ENCODE peak calls at places on chromosome 6, in eight cellular contexts. B is breast epithelium, T is Peyer's patch, R is neural progenitor cell, J is right cardiac atrium, Y is endodermal cell, H is pancreas, M is left ventricle myocardium inferior. O is an unnamed sample. For H3K4me1, the result is how much of the 10 kb centered on the place peaks cover.

GRCh38 chr6:142945071-142945445 is at the start of gene HIVEP2:
- DNase-seq in B (peak), T (peak), R (peak), J (peak), Y (peak), H (peak), M (peak), O (peak)

GRCh38 chr6:110946498-110946897 is 12.0 kb upstream of the GTF3C6 start:
- DNase-seq in B (no peak), T (no peak), R (no peak), J (no peak), Y (no peak), H (no peak), M (no peak), O (no peak)

GRCh38 chr6:144768676-144769599 is 483.8 kb downstream of the UTRN start:
- DNase-seq in B (no peak), T (no peak), R (no peak), J (no peak), Y (no peak), H (peak), M (no peak), O (no peak)

GRCh38 chr6:155418017-155418749 is 37.5 kb downstream of the NOX3 start:
- DNase-seq in B (no peak), T (peak), R (peak), J (no peak), Y (no peak), H (no peak), M (no peak), O (peak)

GRCh38 chr6:86276056-86276455 is 633.4 kb upstream of the SYNCRIP start:
- DNase-seq in B (no peak), T (no peak), R (no peak), J (no peak), Y (no peak), H (no peak), M (no peak), O (no peak)

GRCh38 chr6:31083742-31084354 is 28.5 kb downstream of the C6orf15 start:
- DNase-seq in B (no peak), T (peak), R (peak), J (peak), Y (peak), H (peak), M (no peak), O (peak)

GRCh38 chr6:144027927-144028587 is 20.0 kb upstream of the PLAGL1 start:
- DNase-seq in B (no peak), T (no peak), R (no peak), J (no peak), Y (no peak), H (no peak), M (no peak), O (no peak)

GRCh38 chr6:144646066-144646800 is 361.1 kb downstream of the UTRN start:
- DNase-seq in B (no peak), T (no peak), R (no peak), J (no peak), Y (no peak), H (no peak), M (no peak), O (no peak)

GRCh38 chr6:157535354-157536217 is 154.6 kb downstream of the ZDHHC14 start:
- DNase-seq in B (no peak), T (no peak), R (no peak), J (no peak), Y (no peak), H (no peak), M (no peak), O (peak)

GRCh38 chr6:131950767-131951575 is at the start of gene CCN2:
- DNase-seq in B (peak), T (peak), R (peak), J (peak), Y (peak), H (peak), M (peak), O (peak)

GRCh38 chr6:157989541-157990289 is 8.1 kb downstream of the SYNJ2 start:
- DNase-seq in B (peak), T (peak), R (no peak), J (peak), Y (peak), H (peak), M (peak), O (no peak)

GRCh38 chr6:27138398-27138797 is 109.1 kb upstream of the PRSS16 start:
- DNase-seq in B (no peak), T (no peak), R (no peak), J (no peak), Y (no peak), H (no peak), M (no peak), O (no peak)

GRCh38 chr6:75563032-75563431 is 38.6 kb upstream of the SENP6 start:
- DNase-seq in B (no peak), T (peak), R (peak), J (no peak), Y (peak), H (no peak), M (no peak), O (no peak)

GRCh38 chr6:382883-383420 is 8.6 kb upstream of the IRF4 start:
- DNase-seq in B (no peak), T (peak), R (no peak), J (no peak), Y (no peak), H (no peak), M (no peak), O (no peak)

GRCh38 chr6:144477396-144477795 is 192.3 kb downstream of the UTRN start:
- DNase-seq in B (no peak), T (no peak), R (no peak), J (no peak), Y (no peak), H (no peak), M (no peak), O (no peak)

GRCh38 chr6:154228521-154228905 is 128.1 kb downstream of the IPCEF1 start:
- DNase-seq in B (no peak), T (no peak), R (no peak), J (no peak), Y (no peak), H (no peak), M (no peak), O (no peak)

GRCh38 chr6:39137235-39137634 is 22.2 kb upstream of the SAYSD1 start:
- DNase-seq in B (no peak), T (peak), R (peak), J (no peak), Y (peak), H (peak), M (no peak), O (no peak)

GRCh38 chr6:1418471-1419191 is 29.3 kb downstream of the FOXF2 start:
- DNase-seq in B (no peak), T (peak), R (no peak), J (no peak), Y (no peak), H (no peak), M (no peak), O (peak)

GRCh38 chr6:169075211-169075621 is 178.4 kb downstream of the THBS2 start:
- DNase-seq in B (no peak), T (peak), R (no peak), J (peak), Y (no peak), H (peak), M (peak), O (no peak)

GRCh38 chr6:53347921-53348435 is 772 bp downstream of the ELOVL5 start:
- DNase-seq in B (peak), T (peak), R (peak), J (peak), Y (peak), H (peak), M (peak), O (peak)

GRCh38 chr6:20198764-20199174 is 13.5 kb downstream of the MBOAT1 start:
- DNase-seq in B (no peak), T (peak), R (no peak), J (no peak), Y (no peak), H (no peak), M (no peak), O (no peak)

GRCh38 chr6:166275714-166276166 is 32.5 kb downstream of the PRR18 start:
- DNase-seq in B (no peak), T (peak), R (peak), J (peak), Y (peak), H (peak), M (peak), O (peak)

GRCh38 chr6:118918326-118918725 is 16.6 kb downstream of the MCM9 start:
- DNase-seq in B (no peak), T (no peak), R (no peak), J (no peak), Y (no peak), H (no peak), M (no peak), O (no peak)

GRCh38 chr6:111812080-111813038 is 60.9 kb downstream of the FYN start:
- DNase-seq in B (no peak), T (no peak), R (no peak), J (no peak), Y (peak), H (no peak), M (no peak), O (no peak)

GRCh38 chr6:14324042-14324441 is 206.5 kb downstream of the CD83 start:
- DNase-seq in B (no peak), T (no peak), R (no peak), J (no peak), Y (no peak), H (no peak), M (no peak), O (no peak)

GRCh38 chr6:96742702-96743101 is 94.6 kb downstream of the GPR63 start:
- DNase-seq in B (no peak), T (no peak), R (no peak), J (no peak), Y (no peak), H (no peak), M (no peak), O (no peak)

GRCh38 chr6:122654016-122654415 is 43.8 kb downstream of the PKIB start:
- DNase-seq in B (no peak), T (no peak), R (no peak), J (no peak), Y (no peak), H (no peak), M (no peak), O (no peak)

GRCh38 chr6:142275146-142276006 is 26.4 kb upstream of the ADGRG6 start:
- DNase-seq in B (no peak), T (peak), R (no peak), J (no peak), Y (no peak), H (no peak), M (no peak), O (no peak)

GRCh38 chr6:80544500-80545055 is 438.1 kb downstream of the BCKDHB start:
- DNase-seq in B (no peak), T (no peak), R (no peak), J (peak), Y (no peak), H (no peak), M (peak), O (no peak)

GRCh38 chr6:100370265-100370664 is 94.5 kb downstream of the SIM1 start:
- DNase-seq in B (no peak), T (no peak), R (no peak), J (no peak), Y (no peak), H (no peak), M (no peak), O (no peak)

GRCh38 chr6:25083784-25084507 is 148.2 kb upstream of the RIPOR2 start:
- DNase-seq in B (no peak), T (no peak), R (no peak), J (no peak), Y (no peak), H (no peak), M (no peak), O (no peak)

GRCh38 chr6:47000842-47001241 is 41.3 kb downstream of the ADGRF1 start:
- DNase-seq in B (no peak), T (no peak), R (no peak), J (no peak), Y (no peak), H (no peak), M (no peak), O (no peak)

GRCh38 chr6:108618623-108619152 is 58.0 kb downstream of the FOXO3 start:
- DNase-seq in B (no peak), T (no peak), R (no peak), J (no peak), Y (no peak), H (no peak), M (no peak), O (no peak)
- H3K4me1 ChIP-seq in B (under half), T (under half), R (under half), J (under half), Y (under half), H (under half), M (half or more), O (under half)

GRCh38 chr6:12748815-12749521 is 32.4 kb downstream of the PHACTR1 start:
- DNase-seq in B (no peak), T (no peak), R (peak), J (peak), Y (peak), H (no peak), M (no peak), O (no peak)
- H3K4me3 ChIP-seq in B (no peak), T (no peak), R (peak), J (no peak), Y (peak), H (no peak), M (peak), O (no peak)

DNA sequence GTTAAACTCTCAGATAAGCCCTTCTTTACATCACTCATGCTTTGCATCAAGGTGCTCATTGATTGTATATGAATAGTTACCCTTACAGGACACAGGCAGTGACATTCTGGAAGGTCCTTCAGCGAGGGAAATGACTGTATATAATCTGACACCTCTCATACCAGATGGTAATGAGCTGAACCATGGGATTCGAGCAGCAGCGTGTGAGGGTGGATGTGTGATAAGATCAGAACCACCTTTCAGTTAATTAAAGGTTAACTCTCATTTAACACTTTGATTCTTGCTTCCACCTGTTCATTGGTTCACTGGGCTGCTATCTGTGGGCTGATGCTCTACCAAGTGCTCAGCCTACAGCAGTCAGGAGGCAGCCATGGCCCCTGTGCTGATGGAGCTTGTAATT is 24.2 kb downstream of the NEDD9 start:
- DNase-seq in B (no peak), T (no peak), R (no peak), J (no peak), Y (peak), H (no peak), M (no peak), O (no peak)
- H3K27ac ChIP-seq in B (peak), T (no peak), R (no peak), J (no peak), Y (no peak), H (peak), M (peak), O (no peak)

DNA sequence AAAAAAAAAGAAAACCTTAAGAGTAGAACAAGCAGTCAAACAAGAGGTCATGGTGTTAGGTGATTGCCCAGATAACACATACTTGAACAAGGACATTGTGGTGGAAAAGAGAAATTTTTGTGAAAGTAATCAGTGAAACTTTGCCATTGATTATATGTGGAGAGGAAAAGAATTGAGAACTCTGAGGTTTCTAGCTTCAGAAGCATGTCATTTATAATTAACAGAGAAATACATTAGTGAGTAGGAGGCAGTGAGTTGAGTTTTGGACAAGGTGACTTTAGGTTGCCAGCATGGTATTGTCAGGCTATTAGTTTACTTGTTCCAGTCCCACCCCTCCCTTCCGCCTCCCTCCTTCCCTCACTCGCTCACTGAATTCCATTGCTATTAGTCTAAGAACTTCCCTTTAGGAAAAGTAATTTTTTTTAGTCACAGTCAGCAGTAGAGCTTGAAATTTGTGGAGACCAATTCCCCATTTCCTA is 17.2 kb downstream of the TAB2 start:
- DNase-seq in B (no peak), T (no peak), R (no peak), J (peak), Y (no peak), H (no peak), M (no peak), O (peak)
- H3K4me1 ChIP-seq in B (under half), T (half or more), R (half or more), J (under half), Y (under half), H (under half), M (half or more), O (half or more)

DNA sequence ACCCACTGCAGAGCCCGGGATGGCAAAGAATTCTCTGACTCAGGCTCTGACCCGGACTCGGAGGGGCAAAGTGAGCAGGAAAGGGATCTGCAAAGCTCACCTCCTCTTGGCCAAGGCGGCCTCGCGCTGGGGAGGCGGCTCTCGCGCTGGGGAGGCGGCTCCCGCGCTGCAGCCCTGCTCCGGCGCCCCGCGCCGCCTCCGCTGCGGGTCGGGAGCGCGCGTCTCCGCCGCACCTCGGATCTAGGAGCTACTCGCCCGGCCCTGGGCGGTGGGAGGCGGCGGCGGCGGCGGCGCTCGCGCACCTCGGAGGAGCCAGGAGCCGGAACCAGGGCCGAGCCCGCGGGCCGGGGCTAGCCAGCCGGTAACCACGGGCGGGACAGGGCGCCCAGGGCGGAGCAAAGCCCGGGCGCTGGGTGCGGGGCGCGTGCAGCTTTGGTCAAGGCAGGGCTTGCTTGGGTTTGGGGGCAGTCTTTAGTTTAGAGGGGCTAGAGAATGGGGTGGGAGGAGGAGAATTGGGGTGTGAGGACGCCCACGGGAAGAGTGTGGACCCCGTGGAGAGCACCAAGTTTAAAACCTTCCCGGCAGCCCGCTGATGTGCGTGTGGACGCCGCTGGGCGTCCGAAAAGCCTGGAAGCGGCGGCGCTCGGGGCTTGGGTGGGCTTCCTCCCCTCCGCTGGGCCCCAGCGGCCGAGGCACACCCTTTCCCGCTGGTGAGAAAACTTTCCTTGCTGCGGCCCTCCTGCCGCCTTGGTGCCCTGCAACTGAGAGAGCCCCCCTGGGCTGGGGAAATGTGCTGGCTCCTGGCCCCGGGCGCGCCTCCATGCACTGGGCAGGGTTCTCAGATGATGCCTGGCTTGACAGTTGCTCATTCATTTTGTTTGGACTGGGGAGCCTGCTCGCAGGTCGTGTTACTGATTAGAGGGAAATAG is at the start of gene MRAP2:
- DNase-seq in B (no peak), T (peak), R (peak), J (peak), Y (peak), H (peak), M (peak), O (no peak)
- H3K4me3 ChIP-seq in B (peak), T (peak), R (peak), J (peak), Y (peak), H (peak), M (peak), O (peak)

GRCh38 chr6:43741829-43742228 is 28.2 kb upstream of the VEGFA start:
- DNase-seq in B (no peak), T (no peak), R (no peak), J (no peak), Y (no peak), H (no peak), M (no peak), O (no peak)
- H3K27ac ChIP-seq in B (peak), T (no peak), R (no peak), J (no peak), Y (no peak), H (no peak), M (no peak), O (no peak)

GRCh38 chr6:125831660-125832059 is 40.9 kb downstream of the NCOA7 start:
- DNase-seq in B (no peak), T (no peak), R (no peak), J (no peak), Y (no peak), H (no peak), M (no peak), O (no peak)
- H3K4me1 ChIP-seq in B (under half), T (under half), R (under half), J (under half), Y (under half), H (under half), M (half or more), O (under half)

GRCh38 chr6:106100755-106101154 is 14.6 kb downstream of the PRDM1 start:
- DNase-seq in B (no peak), T (no peak), R (no peak), J (no peak), Y (no peak), H (no peak), M (no peak), O (no peak)
- H3K4me3 ChIP-seq in B (no peak), T (peak), R (no peak), J (no peak), Y (no peak), H (no peak), M (no peak), O (no peak)

GRCh38 chr6:136550330-136551071 is at the start of gene MAP7:
- DNase-seq in B (peak), T (peak), R (peak), J (peak), Y (peak), H (peak), M (peak), O (no peak)
- H3K27ac ChIP-seq in B (peak), T (peak), R (no peak), J (no peak), Y (no peak), H (peak), M (no peak), O (no peak)

GRCh38 chr6:7165736-7166296 is 58.1 kb downstream of the RREB1 start:
- DNase-seq in B (no peak), T (no peak), R (peak), J (no peak), Y (peak), H (no peak), M (no peak), O (no peak)
- H3K4me1 ChIP-seq in B (under half), T (half or more), R (under half), J (under half), Y (under half), H (under half), M (half or more), O (half or more)